ENCODE peak calls at places on chromosomes 5 and 9, in nine cellular contexts. One of them, this sample, is unnamed.

GRCh38 chr5:134445841-134446818 is 34.4 kb upstream of the CDKN2AIPNL start:
- DNase-seq in SK-N-SH: no peak
- DNase-seq in A549: no peak
- DNase-seq in H1: no peak
- DNase-seq in HepG2: no peak
- DNase-seq in K562: no peak
- DNase-seq in GM12878: no peak
- DNase-seq in endothelial cell of umbilical vein: no peak
- DNase-seq in HCT116: no peak
- DNase-seq in this sample: no peak

GRCh38 chr5:76714771-76715483 is 999 bp upstream of the F2R start:
- DNase-seq in K562: no peak
- DNase-seq in A549: peak; percentile 30
- DNase-seq in HCT116: no peak
- DNase-seq in HepG2: no peak
- DNase-seq in SK-N-SH: peak; percentile 68
- DNase-seq in endothelial cell of umbilical vein: no peak
- DNase-seq in H1: no peak
- DNase-seq in GM12878: no peak
- DNase-seq in this sample: peak; percentile 11

GRCh38 chr5:37696190-37697021 is 143.4 kb downstream of the GDNF start:
- DNase-seq in GM12878: no peak
- DNase-seq in SK-N-SH: no peak
- DNase-seq in H1: no peak
- DNase-seq in A549: no peak
- DNase-seq in HCT116: peak; percentile 78
- DNase-seq in K562: no peak
- DNase-seq in endothelial cell of umbilical vein: peak; percentile 15
- DNase-seq in HepG2: peak; percentile 52
- DNase-seq in this sample: no peak

GRCh38 chr5:125484272-125485002 is 738.0 kb upstream of the ZNF608 start:
- DNase-seq in HepG2: no peak
- DNase-seq in K562: no peak
- DNase-seq in SK-N-SH: peak; percentile 13
- DNase-seq in HCT116: peak; percentile 49
- DNase-seq in GM12878: no peak
- DNase-seq in A549: peak; percentile 23
- DNase-seq in endothelial cell of umbilical vein: peak; percentile 92
- DNase-seq in H1: no peak
- DNase-seq in this sample: no peak

GRCh38 chr5:135199919-135200318 is 165.9 kb upstream of the PITX1 start:
- DNase-seq in SK-N-SH: no peak
- DNase-seq in endothelial cell of umbilical vein: no peak
- DNase-seq in K562: no peak
- DNase-seq in GM12878: no peak
- DNase-seq in HCT116: no peak
- DNase-seq in H1: no peak
- DNase-seq in HepG2: no peak
- DNase-seq in A549: no peak
- DNase-seq in this sample: no peak

GRCh38 chr5:54644226-54644625 is 126.7 kb downstream of the SNX18 start:
- DNase-seq in K562: no peak
- DNase-seq in SK-N-SH: no peak
- DNase-seq in A549: no peak
- DNase-seq in GM12878: no peak
- DNase-seq in HCT116: peak; percentile 48
- DNase-seq in endothelial cell of umbilical vein: peak; percentile 86
- DNase-seq in H1: no peak
- DNase-seq in HepG2: no peak
- DNase-seq in this sample: no peak

GRCh38 chr9:126549246-126550006 is 64.3 kb upstream of the LMX1B start:
- DNase-seq in SK-N-SH: peak; percentile 91
- DNase-seq in GM12878: no peak
- DNase-seq in HCT116: no peak
- DNase-seq in HepG2: no peak
- DNase-seq in A549: no peak
- DNase-seq in H1: no peak
- DNase-seq in K562: no peak
- DNase-seq in endothelial cell of umbilical vein: no peak
- DNase-seq in this sample: no peak

GRCh38 chr5:77942578-77943239 is 166.6 kb upstream of the TBCA start:
- DNase-seq in A549: no peak
- DNase-seq in SK-N-SH: no peak
- DNase-seq in endothelial cell of umbilical vein: no peak
- DNase-seq in GM12878: no peak
- DNase-seq in HepG2: no peak
- DNase-seq in H1: no peak
- DNase-seq in HCT116: no peak
- DNase-seq in K562: no peak
- DNase-seq in this sample: no peak

GRCh38 chr5:174919351-174919750 is 195.0 kb downstream of the MSX2 start:
- DNase-seq in H1: no peak
- DNase-seq in HCT116: no peak
- DNase-seq in HepG2: no peak
- DNase-seq in SK-N-SH: no peak
- DNase-seq in endothelial cell of umbilical vein: no peak
- DNase-seq in GM12878: no peak
- DNase-seq in A549: no peak
- DNase-seq in K562: no peak
- DNase-seq in this sample: no peak

GRCh38 chr5:174918655-174919054 is 194.3 kb downstream of the MSX2 start:
- DNase-seq in H1: no peak
- DNase-seq in SK-N-SH: no peak
- DNase-seq in endothelial cell of umbilical vein: no peak
- DNase-seq in GM12878: no peak
- DNase-seq in A549: no peak
- DNase-seq in K562: no peak
- DNase-seq in HCT116: no peak
- DNase-seq in HepG2: no peak
- DNase-seq in this sample: no peak

GRCh38 chr5:174922955-174923354 is 198.6 kb downstream of the MSX2 start:
- DNase-seq in SK-N-SH: no peak
- DNase-seq in GM12878: no peak
- DNase-seq in HCT116: no peak
- DNase-seq in H1: no peak
- DNase-seq in endothelial cell of umbilical vein: no peak
- DNase-seq in A549: no peak
- DNase-seq in HepG2: no peak
- DNase-seq in K562: no peak
- DNase-seq in this sample: no peak

GRCh38 chr5:174917976-174918554 is 193.7 kb downstream of the MSX2 start:
- DNase-seq in HepG2: no peak
- DNase-seq in SK-N-SH: no peak
- DNase-seq in H1: no peak
- DNase-seq in HCT116: no peak
- DNase-seq in K562: no peak
- DNase-seq in GM12878: no peak
- DNase-seq in endothelial cell of umbilical vein: no peak
- DNase-seq in A549: no peak
- DNase-seq in this sample: no peak

DNA sequence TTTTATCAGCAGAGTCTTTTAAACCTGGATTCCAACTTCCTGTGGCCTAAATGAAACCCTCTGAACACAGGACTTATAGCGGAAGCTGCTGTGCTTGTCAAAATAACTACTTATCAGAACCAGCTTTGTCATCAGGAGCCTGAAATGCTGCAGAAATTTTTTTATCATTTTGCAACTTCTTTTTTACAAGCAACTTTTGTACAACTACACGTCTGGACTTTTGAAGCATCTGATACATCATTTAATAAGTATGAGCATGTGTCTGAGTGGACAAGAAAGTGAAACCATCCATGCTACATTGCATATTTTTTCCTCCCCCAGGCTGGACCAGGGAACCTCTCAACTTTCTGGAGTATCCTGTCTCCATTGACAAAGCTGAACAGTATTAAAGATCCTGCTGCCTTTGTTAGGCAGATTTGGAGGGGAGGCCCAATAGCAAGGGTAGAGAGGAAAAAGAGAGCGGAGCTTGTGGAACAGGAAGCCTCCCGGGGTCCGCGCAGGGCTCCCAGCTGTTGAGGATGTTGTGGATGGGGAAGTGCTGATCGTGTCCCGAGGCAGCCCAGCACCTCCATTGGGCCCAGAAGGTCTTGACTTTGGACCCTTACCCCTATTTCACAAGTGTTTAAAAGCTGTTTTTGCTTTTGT is 196.6 kb downstream of the MSX2 start:
- DNase-seq in A549: no peak
- DNase-seq in H1: peak; percentile 17
- DNase-seq in HCT116: no peak
- DNase-seq in HepG2: no peak
- DNase-seq in GM12878: no peak
- DNase-seq in endothelial cell of umbilical vein: no peak
- DNase-seq in K562: no peak
- DNase-seq in SK-N-SH: no peak
- DNase-seq in this sample: no peak
- H3K4me3 ChIP-seq in A549: no peak overlapping the region
- H3K4me3 ChIP-seq in H1: no peak overlapping the region
- H3K4me3 ChIP-seq in HCT116: no peak overlapping the region
- H3K4me3 ChIP-seq in HepG2: no peak overlapping the region
- H3K4me3 ChIP-seq in GM12878: no peak overlapping the region
- H3K4me3 ChIP-seq in endothelial cell of umbilical vein: no peak overlapping the region
- H3K4me3 ChIP-seq in K562: no peak overlapping the region
- H3K4me3 ChIP-seq in SK-N-SH: no peak overlapping the region
- H3K4me3 ChIP-seq in this sample: no peak overlapping the region

DNA sequence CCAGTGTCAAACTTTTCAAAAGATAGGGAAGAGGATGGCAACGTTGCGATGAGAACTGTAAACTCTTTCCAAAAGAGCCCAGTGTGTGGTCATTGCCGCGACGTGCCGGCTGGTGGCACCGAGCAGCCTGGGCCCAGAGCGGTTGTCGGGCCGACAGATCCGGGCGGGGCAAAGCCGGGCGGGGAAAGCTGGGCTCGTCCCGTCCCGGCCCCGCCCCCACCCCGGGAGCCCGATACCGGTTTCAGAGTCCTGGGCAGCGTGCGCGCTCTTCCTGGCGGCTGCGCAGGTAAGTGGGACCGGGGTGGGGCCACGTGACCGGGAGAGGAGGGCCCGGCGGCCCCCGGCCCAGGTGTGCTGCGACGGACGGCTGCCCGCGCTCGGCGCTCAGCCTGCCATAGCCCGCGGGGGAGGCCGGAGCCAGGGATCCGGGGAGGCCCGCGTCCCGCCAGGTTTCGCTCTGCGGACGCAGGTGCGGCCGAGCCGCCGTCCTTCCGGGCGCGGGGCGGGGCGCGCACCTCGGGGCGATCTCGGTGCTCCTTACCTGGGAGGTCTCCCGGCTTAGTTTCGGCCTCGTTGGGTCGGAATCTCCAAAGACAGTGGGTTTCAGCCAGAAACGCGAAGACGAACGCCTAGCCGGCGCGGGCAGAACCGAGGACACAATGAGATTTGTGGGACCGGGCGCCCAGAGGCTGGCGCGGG is at the start of gene MARVELD2:
- DNase-seq in K562: no peak
- DNase-seq in A549: peak; percentile 85
- DNase-seq in endothelial cell of umbilical vein: peak; percentile 63
- DNase-seq in HCT116: peak; percentile 77
- DNase-seq in H1: peak; percentile 81
- DNase-seq in SK-N-SH: peak; percentile 26
- DNase-seq in GM12878: no peak
- DNase-seq in HepG2: peak; percentile 81
- DNase-seq in this sample: no peak
- TF ChIP-seq CTCF in K562: no peak
- TF ChIP-seq CTCF in A549: peak; percentile 49
- TF ChIP-seq CTCF in endothelial cell of umbilical vein: peak; percentile 26
- TF ChIP-seq CTCF in HCT116: peak; percentile 50
- TF ChIP-seq CTCF in H1: peak; percentile 47
- TF ChIP-seq CTCF in SK-N-SH: no peak
- TF ChIP-seq CTCF in GM12878: peak; percentile 41
- TF ChIP-seq CTCF in HepG2: peak; percentile 90
- TF ChIP-seq CTCF in this sample: no peak

GRCh38 chr5:83512051-83512745 is 40.7 kb downstream of the VCAN start:
- DNase-seq in HepG2: no peak
- DNase-seq in A549: no peak
- DNase-seq in endothelial cell of umbilical vein: no peak
- DNase-seq in HCT116: no peak
- DNase-seq in K562: no peak
- DNase-seq in H1: no peak
- DNase-seq in GM12878: no peak
- DNase-seq in SK-N-SH: no peak
- DNase-seq in this sample: no peak
- TF ChIP-seq MAX in HepG2: no peak
- TF ChIP-seq MAX in A549: no peak
- TF ChIP-seq MAX in endothelial cell of umbilical vein: no peak
- TF ChIP-seq MAX in HCT116: no peak
- TF ChIP-seq MAX in K562: no peak
- TF ChIP-seq MAX in H1: no peak
- TF ChIP-seq MAX in GM12878: no peak
- TF ChIP-seq MAX in SK-N-SH: no peak
- TF ChIP-seq MAX in this sample: no peak

GRCh38 chr5:150757087-150757649 is 1.6 kb downstream of the DCTN4 start:
- DNase-seq in SK-N-SH: no peak
- DNase-seq in K562: no peak
- DNase-seq in GM12878: no peak
- DNase-seq in H1: no peak
- DNase-seq in HepG2: no peak
- DNase-seq in A549: no peak
- DNase-seq in endothelial cell of umbilical vein: no peak
- DNase-seq in HCT116: no peak
- DNase-seq in this sample: peak; percentile 2

GRCh38 chr5:150753863-150754262 is 5.0 kb downstream of the DCTN4 start:
- DNase-seq in H1: no peak
- DNase-seq in HepG2: no peak
- DNase-seq in HCT116: no peak
- DNase-seq in endothelial cell of umbilical vein: no peak
- DNase-seq in GM12878: no peak
- DNase-seq in A549: no peak
- DNase-seq in SK-N-SH: no peak
- DNase-seq in K562: no peak
- DNase-seq in this sample: no peak

GRCh38 chr5:150750469-150750868 is 8.3 kb downstream of the DCTN4 start:
- DNase-seq in endothelial cell of umbilical vein: peak; percentile 21
- DNase-seq in HepG2: no peak
- DNase-seq in H1: no peak
- DNase-seq in A549: no peak
- DNase-seq in GM12878: no peak
- DNase-seq in K562: no peak
- DNase-seq in SK-N-SH: peak; percentile 19
- DNase-seq in HCT116: no peak
- DNase-seq in this sample: no peak

GRCh38 chr5:150751096-150751891 is 7.5 kb downstream of the DCTN4 start:
- DNase-seq in SK-N-SH: peak; percentile 35
- DNase-seq in GM12878: no peak
- DNase-seq in K562: no peak
- DNase-seq in H1: no peak
- DNase-seq in HCT116: no peak
- DNase-seq in HepG2: no peak
- DNase-seq in endothelial cell of umbilical vein: no peak
- DNase-seq in A549: no peak
- DNase-seq in this sample: no peak

DNA sequence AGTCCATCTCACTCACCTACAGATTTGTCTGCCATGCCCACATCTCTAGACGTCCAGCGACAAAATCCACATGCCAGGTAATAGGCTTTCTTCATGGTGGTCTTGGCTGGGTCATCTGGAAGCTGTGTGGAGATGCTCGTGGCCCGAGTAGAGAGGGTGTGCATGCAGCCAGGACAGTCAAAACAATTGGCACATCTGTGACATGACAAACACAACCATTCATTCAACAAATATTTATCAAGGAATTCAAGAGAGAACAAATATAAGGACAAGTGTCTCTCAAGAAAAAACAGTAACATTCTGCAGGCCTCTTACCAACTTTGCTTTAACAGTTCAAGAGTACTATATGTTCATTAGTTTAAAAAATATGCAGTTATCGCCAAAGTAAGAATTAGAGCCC is 5.4 kb downstream of the DCTN4 start:
- DNase-seq in A549: no peak
- DNase-seq in endothelial cell of umbilical vein: no peak
- DNase-seq in HCT116: no peak
- DNase-seq in GM12878: no peak
- DNase-seq in HepG2: no peak
- DNase-seq in SK-N-SH: no peak
- DNase-seq in K562: no peak
- DNase-seq in H1: no peak
- DNase-seq in this sample: no peak
- H3K4me3 ChIP-seq in A549: no peak overlapping the region
- H3K4me3 ChIP-seq in endothelial cell of umbilical vein: no peak overlapping the region
- H3K4me3 ChIP-seq in HCT116: no peak overlapping the region
- H3K4me3 ChIP-seq in GM12878: no peak overlapping the region
- H3K4me3 ChIP-seq in HepG2: no peak overlapping the region
- H3K4me3 ChIP-seq in SK-N-SH: no peak overlapping the region
- H3K4me3 ChIP-seq in K562: no peak overlapping the region
- H3K4me3 ChIP-seq in H1: no peak overlapping the region
- H3K4me3 ChIP-seq in this sample: no peak overlapping the region

This sample was measured in NB4.